ENCODE peak calls at places on chromosomes 4 and X, in nine cellular contexts. L is psoas muscle; X is H54; V is CD4-positive, alpha-beta memory T cell; O is GM20000; A is activated naive CD8-positive, alpha-beta T cell treated with anti-CD3 and anti-CD28 coated beads, Interleukin-2, amount 50 U/mL, for 24 hours; P is epithelial cell of esophagus; Z is GM13976; T is activated CD4-positive, alpha-beta T cell treated with anti-CD3 and anti-CD28 coated beads, Interleukin-2, amount 50 U/mL, for 1 hour. S is an unnamed sample.
A peak's percentile ranks its signal among the peaks of the same experiment; 100 is the strongest.

GRCh38 chr4:185685804-185686203 is 126.2 kb downstream of the SORBS2 start:
- DNase-seq in P (no peak), O (no peak), L (no peak), X (no peak), V (no peak), A (no peak), Z (no peak), T (no peak), S (no peak)

GRCh38 chr4:52548818-52549570 is 110.1 kb downstream of the USP46 start:
- DNase-seq in Z (no peak), L (no peak), P (no peak), X (no peak), V (no peak), O (no peak), A (no peak), T (no peak), S (no peak)

GRCh38 chr4:36091997-36092396 is 152.3 kb downstream of the ARAP2 start:
- DNase-seq in P (peak; percentile 62), O (no peak), Z (no peak), T (no peak), L (no peak), X (no peak), A (no peak), V (no peak), S (no peak)

GRCh38 chr4:157775971-157776370 is 396.9 kb downstream of the GASK1B start:
- DNase-seq in Z (no peak), X (no peak), V (no peak), T (no peak), L (no peak), O (no peak), P (no peak), A (no peak), S (no peak)

GRCh38 chr4:65645185-65645584 is 25.1 kb downstream of the EPHA5 start:
- DNase-seq in P (peak; percentile 23), L (no peak), Z (no peak), T (no peak), O (no peak), X (no peak), V (no peak), A (no peak), S (no peak)

GRCh38 chrX:28888421-28888820 is 301.2 kb downstream of the IL1RAPL1 start:
- DNase-seq in L (no peak), V (no peak), A (no peak), P (no peak), Z (no peak), T (no peak), O (no peak), X (no peak), S (no peak)

GRCh38 chrX:103831342-103831802 is 685 bp downstream of the RAB9B start:
- DNase-seq in A (no peak), Z (peak; percentile 3), V (no peak), T (peak; percentile 53), P (peak; percentile 40), X (no peak), L (no peak), O (peak; percentile 8), S (peak; percentile 65)

GRCh38 chr4:2413821-2414610 is 4.4 kb downstream of the ZFYVE28 start:
- DNase-seq in V (peak; percentile 38), P (peak; percentile 26), X (no peak), T (no peak), A (peak; percentile 36), Z (no peak), O (no peak), L (no peak), S (peak; percentile 47)

GRCh38 chr4:185709802-185710486 is 102.0 kb downstream of the SORBS2 start:
- DNase-seq in T (no peak), V (no peak), Z (no peak), A (no peak), L (no peak), P (peak; percentile 90), O (no peak), X (no peak), S (no peak)

GRCh38 chrX:96703816-96704215 is 19.2 kb downstream of the DIAPH2 start:
- DNase-seq in X (no peak), Z (no peak), T (no peak), L (no peak), A (no peak), V (no peak), P (no peak), O (no peak), S (no peak)

GRCh38 chr4:41257901-41258300 is 1.2 kb downstream of the UCHL1 start:
- DNase-seq in L (no peak), Z (no peak), P (no peak), X (no peak), A (no peak), O (no peak), T (no peak), V (no peak), S (no peak)

GRCh38 chr4:146442801-146443200 is 78.9 kb downstream of the SLC10A7 start:
- DNase-seq in V (no peak), X (no peak), P (peak; percentile 70), Z (no peak), L (no peak), T (no peak), O (no peak), A (no peak), S (no peak)

GRCh38 chr4:3829211-3829953 is 63.2 kb downstream of the ADRA2C start:
- DNase-seq in L (peak; percentile 29), X (no peak), Z (no peak), V (no peak), O (no peak), P (no peak), T (no peak), A (no peak), S (no peak)

GRCh38 chr4:136742330-136742729 is 790.0 kb downstream of the PCDH18 start:
- DNase-seq in P (peak; percentile 4), A (no peak), L (no peak), Z (no peak), O (no peak), T (no peak), X (no peak), V (no peak), S (no peak)

GRCh38 chr4:107349266-107349665 is 313.2 kb upstream of the DKK2 start:
- DNase-seq in O (no peak), L (no peak), A (no peak), P (no peak), X (no peak), Z (no peak), V (no peak), T (no peak), S (no peak)

GRCh38 chrX:30156880-30157560 is 58.3 kb upstream of the MAGEB2 start:
- DNase-seq in P (no peak), X (no peak), A (no peak), O (no peak), L (no peak), V (no peak), T (no peak), Z (no peak), S (no peak)

GRCh38 chrX:43405191-43405590 is 250.9 kb upstream of the MAOA start:
- DNase-seq in V (no peak), P (no peak), T (no peak), Z (no peak), X (no peak), O (no peak), L (no peak), A (no peak), S (no peak)

GRCh38 chr4:23720556-23720955 is 169.3 kb downstream of the PPARGC1A start:
- DNase-seq in P (no peak), X (no peak), L (no peak), V (no peak), O (no peak), T (no peak), Z (no peak), A (no peak), S (no peak)

GRCh38 chr4:74805601-74806000 is 11.3 kb upstream of the BTC start:
- DNase-seq in L (no peak), T (no peak), V (no peak), Z (no peak), O (no peak), P (peak; percentile 71), X (peak; percentile 1), A (no peak), S (no peak)

GRCh38 chrX:130625381-130625780 is 223.6 kb downstream of the RBMX2 start:
- DNase-seq in A (no peak), V (no peak), P (no peak), T (no peak), Z (no peak), O (no peak), X (no peak), L (no peak), S (no peak)

GRCh38 chr4:22857411-22857810 is 164.7 kb downstream of the GBA3 start:
- DNase-seq in Z (no peak), O (no peak), P (no peak), L (no peak), A (no peak), T (no peak), V (no peak), X (no peak), S (no peak)

GRCh38 chrX:56994375-56995270 is 718 bp downstream of the SPIN3 start:
- DNase-seq in V (no peak), Z (peak; percentile 6), P (no peak), L (no peak), O (no peak), A (no peak), T (no peak), X (no peak), S (no peak)

GRCh38 chrX:69961365-69962072 is 88.2 kb downstream of the AWAT2 start:
- DNase-seq in O (no peak), V (no peak), Z (no peak), L (no peak), T (no peak), P (peak; percentile 0), A (no peak), X (no peak), S (no peak)

GRCh38 chr4:71209161-71209560 is 129.7 kb upstream of the SLC4A4 start:
- DNase-seq in O (no peak), P (peak; percentile 7), T (no peak), L (no peak), A (no peak), V (no peak), X (no peak), Z (no peak), S (no peak)

GRCh38 chr4:25863347-25863784 is 578 bp upstream of the SEL1L3 start:
- DNase-seq in X (no peak), P (no peak), T (no peak), A (peak; percentile 43), L (no peak), Z (peak; percentile 49), V (no peak), O (peak; percentile 53), S (peak; percentile 37)

S was measured in activated CD8-positive, alpha-beta T cell treated with anti-CD3 and anti-CD28 coated beads, Interleukin-2, amount 10 ng/mL, durations not matched to agents 7 days and 5 days.